ENCODE peak calls at places on chromosomes 11 and 22, in five cellular contexts. F, P, V, D and W are unnamed samples.

GRCh38 chr22:49328076-49328475 is 499.6 kb downstream of the BRD1 start:
- DNase-seq in F (no peak), P (no peak), V (peak; percentile 21), D (no peak), W (no peak)

GRCh38 chr11:19075636-19076035 is 15.1 kb upstream of the MRGPRX2 start:
- DNase-seq in F (no peak), P (peak; percentile 43), V (no peak), D (no peak), W (no peak)

GRCh38 chr11:33533668-33534067 is 167.0 kb downstream of the C11orf91 start:
- DNase-seq in F (no peak), P (no peak), V (no peak), D (peak; percentile 63), W (no peak)

GRCh38 chr11:3659595-3660515 is 11.3 kb downstream of the CHRNA10 start:
- DNase-seq in F (no peak), P (peak; percentile 61), V (no peak), D (no peak), W (no peak)

GRCh38 chr11:107598225-107599139 is 7.5 kb downstream of the ELMOD1 start:
- DNase-seq in F (peak; percentile 18), P (no peak), V (no peak), D (peak; percentile 54), W (no peak)

GRCh38 chr22:35587447-35587870 is 29.7 kb downstream of the MB start:
- DNase-seq in F (peak; percentile 86), P (peak; percentile 79), V (no peak), D (peak; percentile 15), W (no peak)

GRCh38 chr22:30186535-30186934 is 60.0 kb downstream of the LIF start:
- DNase-seq in F (no peak), P (no peak), V (no peak), D (no peak), W (no peak)

GRCh38 chr11:47899801-47900200 is 51.7 kb upstream of the NUP160 start:
- DNase-seq in F (no peak), P (no peak), V (peak; percentile 85), D (no peak), W (no peak)

GRCh38 chr11:132620423-132620822 is 911.9 kb downstream of the OPCML start:
- DNase-seq in F (no peak), P (no peak), V (no peak), D (no peak), W (no peak)

GRCh38 chr11:123413636-123414035 is 16.4 kb upstream of the GRAMD1B start:
- DNase-seq in F (no peak), P (no peak), V (no peak), D (peak; percentile 59), W (no peak)

GRCh38 chr11:77501748-77502147 is 27.9 kb upstream of the PAK1 start:
- DNase-seq in F (no peak), P (no peak), V (no peak), D (no peak), W (no peak)

GRCh38 chr11:77101043-77101537 is 1.6 kb upstream of the OMP start:
- DNase-seq in F (no peak), P (no peak), V (no peak), D (peak; percentile 65), W (no peak)

GRCh38 chr11:57498540-57498939 is 17.0 kb downstream of the SLC43A1 start:
- DNase-seq in F (no peak), P (peak; percentile 61), V (no peak), D (no peak), W (no peak)

GRCh38 chr11:122202161-122202950 is 86.3 kb upstream of the BLID start:
- DNase-seq in F (no peak), P (no peak), V (no peak), D (peak; percentile 90), W (no peak)

GRCh38 chr11:122202951-122203456 is 87.0 kb upstream of the BLID start:
- DNase-seq in F (peak; percentile 70), P (peak; percentile 52), V (peak; percentile 84), D (peak; percentile 90), W (peak; percentile 26)

GRCh38 chr11:122207505-122207904 is 91.5 kb upstream of the BLID start:
- DNase-seq in F (no peak), P (no peak), V (no peak), D (peak; percentile 68), W (no peak)

GRCh38 chr11:122204206-122204605 is 88.2 kb upstream of the BLID start:
- DNase-seq in F (no peak), P (no peak), V (no peak), D (peak; percentile 59), W (no peak)

DNA sequence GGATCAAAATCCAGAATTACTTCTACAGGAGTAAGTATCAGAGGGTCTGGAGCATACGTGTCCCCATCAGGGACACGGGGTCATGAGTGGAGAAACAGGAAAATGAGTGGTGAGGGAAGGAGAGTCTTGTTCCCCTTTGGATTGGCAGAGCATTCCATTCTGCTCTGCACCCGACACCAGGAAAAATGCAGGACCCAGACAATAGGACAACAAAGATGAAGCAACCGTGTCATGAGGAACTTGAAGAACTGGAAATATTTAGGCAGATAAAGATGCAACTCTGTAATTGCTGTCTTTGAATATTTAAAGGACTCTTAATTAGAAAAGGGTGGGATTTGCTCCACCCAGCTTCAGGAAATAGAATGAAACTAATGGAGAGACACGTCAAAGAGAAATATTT is 89.0 kb upstream of the BLID start:
- DNase-seq in F (no peak), P (no peak), V (no peak), D (peak; percentile 71), W (no peak)
- H3K4me3 ChIP-seq in F (no peak overlapping the region), P (no peak overlapping the region), V (no peak overlapping the region), D (peak overlapping the region; percentile 24), W (no peak overlapping the region)

GRCh38 chr11:72661486-72661885 is 12.7 kb downstream of the PDE2A start:
- DNase-seq in F (no peak), P (no peak), V (no peak), D (no peak), W (no peak)

GRCh38 chr11:72657356-72657755 is 16.9 kb downstream of the PDE2A start:
- DNase-seq in F (no peak), P (no peak), V (no peak), D (no peak), W (no peak)

GRCh38 chr11:72658989-72659640 is 15.1 kb downstream of the PDE2A start:
- DNase-seq in F (no peak), P (no peak), V (no peak), D (no peak), W (no peak)

GRCh38 chr11:72665911-72666472 is 8.2 kb downstream of the PDE2A start:
- DNase-seq in F (no peak), P (no peak), V (no peak), D (no peak), W (no peak)

GRCh38 chr11:72662036-72662435 is 12.2 kb downstream of the PDE2A start:
- DNase-seq in F (no peak), P (no peak), V (no peak), D (no peak), W (no peak)
- H3K27me3 ChIP-seq in F (peaks cover 5% of the 10 kb centered on the region), P (no peaks in the 10 kb centered on the region), V (peaks cover 15% of the 10 kb centered on the region), D (peaks cover 30% of the 10 kb centered on the region), W (no peaks in the 10 kb centered on the region)

DNA sequence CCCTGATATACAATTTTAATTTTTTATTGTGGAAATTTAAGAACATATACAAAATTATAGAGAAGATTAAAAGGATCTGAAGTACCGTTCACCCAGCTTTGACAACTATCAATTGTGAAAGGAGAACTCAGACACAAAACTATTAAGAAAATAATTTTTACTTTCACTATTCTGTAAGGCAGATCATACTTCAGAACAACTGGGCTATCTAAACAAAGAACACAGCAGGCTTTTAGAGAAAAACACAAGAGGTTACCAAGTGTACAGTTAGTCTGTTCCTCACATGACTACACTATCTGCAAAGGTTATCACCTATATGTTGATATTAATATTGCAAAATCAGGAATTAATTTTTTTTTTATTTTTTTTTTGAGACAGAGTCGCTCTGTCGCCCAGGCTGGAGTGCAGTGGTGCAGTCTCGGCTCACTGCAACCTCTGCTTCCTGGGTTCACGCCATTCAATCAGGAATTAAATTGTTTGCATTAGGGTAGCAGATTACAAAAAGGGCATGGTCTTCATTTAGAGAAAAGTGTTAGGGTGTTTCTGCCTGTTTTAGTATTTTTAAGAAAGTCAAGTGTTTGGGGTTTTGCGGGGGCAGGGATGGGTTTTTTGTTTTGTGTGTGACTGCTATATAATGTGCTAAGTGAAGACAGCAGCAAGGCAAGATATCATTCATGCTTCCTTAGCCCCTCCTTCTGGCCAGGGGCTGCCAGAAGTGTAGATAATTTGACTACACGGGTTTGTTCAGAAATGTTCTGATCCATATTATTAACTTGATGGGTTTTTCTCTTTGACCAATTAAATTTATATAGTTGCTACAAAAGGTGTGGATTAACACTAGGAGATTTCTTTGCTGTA is 27.6 kb upstream of the SIK2 start:
- DNase-seq in F (no peak), P (no peak), V (no peak), D (no peak), W (no peak)
- H3K4me3 ChIP-seq in F (peak overlapping the region; percentile 42), P (no peak overlapping the region), V (peak overlapping the region; percentile 14), D (peak overlapping the region; percentile 55), W (no peak overlapping the region)

DNA sequence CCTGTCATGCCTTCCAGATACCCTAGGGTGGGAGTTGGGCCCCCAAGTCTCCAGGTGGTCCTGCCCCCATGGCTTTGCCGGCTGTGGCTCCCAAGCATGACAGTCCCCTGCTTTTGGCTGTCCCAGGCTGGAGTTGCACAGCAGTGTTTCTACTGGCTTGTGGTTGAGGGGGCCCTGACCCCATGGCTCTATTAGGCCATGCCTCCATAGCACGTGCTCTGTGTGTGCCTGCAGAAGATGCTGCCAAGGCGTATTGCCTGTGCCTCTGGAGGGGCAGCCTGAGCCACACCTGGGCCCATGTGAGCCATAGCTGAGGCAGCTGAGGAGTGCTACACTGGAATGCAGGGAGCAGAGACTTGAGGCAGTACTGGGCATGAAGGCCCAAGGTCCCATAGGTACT is 25.4 kb upstream of the CD81 start:
- DNase-seq in F (no peak), P (no peak), V (no peak), D (no peak), W (no peak)
- H3K27me3 ChIP-seq in F (no peaks in the 10 kb centered on the region), P (no peaks in the 10 kb centered on the region), V (no peaks in the 10 kb centered on the region), D (no peaks in the 10 kb centered on the region), W (no peaks in the 10 kb centered on the region)

DNA sequence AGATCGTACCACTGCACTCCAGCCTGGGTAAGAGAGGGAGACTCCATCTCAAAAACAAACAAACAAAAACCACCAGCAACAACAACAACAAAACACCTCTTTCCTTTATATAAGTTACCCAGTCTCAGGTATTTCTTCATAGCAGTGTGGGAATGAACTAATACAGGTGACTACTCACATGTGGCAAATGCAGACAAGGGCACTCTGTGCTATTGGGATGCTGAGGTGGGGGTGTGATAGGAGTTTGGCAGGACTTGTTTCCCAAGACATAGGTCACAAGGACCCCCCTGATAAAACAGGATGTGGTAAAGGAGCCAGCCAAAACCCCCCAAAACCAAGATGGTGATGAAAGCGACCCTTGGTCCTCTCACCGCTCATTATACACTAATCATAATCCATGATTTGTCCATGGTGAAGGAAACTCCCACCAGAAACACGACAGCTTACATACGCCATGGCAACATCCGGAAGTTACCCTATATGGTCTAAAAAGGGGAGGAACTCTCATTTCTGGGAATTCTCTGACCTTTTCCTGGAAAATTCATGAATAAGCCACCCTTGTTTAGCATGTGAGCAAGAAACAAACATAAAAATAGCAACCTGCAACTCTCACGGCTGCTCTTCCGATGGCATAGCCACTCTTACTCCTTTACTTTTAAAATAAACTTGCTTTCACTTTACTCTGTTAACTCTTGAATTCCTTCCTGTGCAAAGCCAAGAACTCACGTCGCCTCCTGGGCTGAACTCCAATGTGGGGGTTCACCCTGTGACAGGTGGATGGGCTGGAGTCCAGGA is 18.8 kb upstream of the INCENP start:
- DNase-seq in F (no peak), P (peak; percentile 25), V (no peak), D (peak; percentile 84), W (no peak)
- H3K4me3 ChIP-seq in F (peak overlapping the region; percentile 47), P (no peak overlapping the region), V (no peak overlapping the region), D (peak overlapping the region; percentile 59), W (peak overlapping the region; percentile 0)

GRCh38 chr11:61008971-61009370 is 37.5 kb downstream of the CD6 start:
- DNase-seq in F (no peak), P (no peak), V (no peak), D (no peak), W (no peak)
- H3K27me3 ChIP-seq in F (peaks cover 42% of the 10 kb centered on the region), P (no peaks in the 10 kb centered on the region), V (peaks cover 7% of the 10 kb centered on the region), D (peaks cover 55% of the 10 kb centered on the region), W (peaks cover 22% of the 10 kb centered on the region)

GRCh38 chr11:117094776-117095175 is 3.5 kb downstream of the SIK3 start:
- DNase-seq in F (no peak), P (peak; percentile 34), V (no peak), D (peak; percentile 61), W (peak; percentile 28)
- H3K4me3 ChIP-seq in F (peak overlapping the region; percentile 89), P (no peak overlapping the region), V (no peak overlapping the region), D (no peak overlapping the region), W (peak overlapping the region; percentile 97)